ENCODE peak calls at places on chromosomes 11 and 22, in six cellular contexts. One of them, this sample, is unnamed.

GRCh38 chr11:115222218-115222862 is 281.9 kb downstream of the CADM1 start:
- DNase-seq in lung: no peak
- DNase-seq in colonic mucosa: no peak
- DNase-seq in IMR-90: peak; percentile 98
- DNase-seq in sigmoid colon: no peak
- DNase-seq in CD8-positive, alpha-beta T cell: no peak
- DNase-seq in this sample: no peak

GRCh38 chr11:108117746-108118371 is 3.5 kb upstream of the ACAT1 start:
- DNase-seq in lung: no peak
- DNase-seq in colonic mucosa: no peak
- DNase-seq in IMR-90: peak; percentile 76
- DNase-seq in sigmoid colon: no peak
- DNase-seq in CD8-positive, alpha-beta T cell: no peak
- DNase-seq in this sample: no peak

GRCh38 chr11:116217006-116217405 is 555.8 kb downstream of the BUD13 start:
- DNase-seq in lung: peak; percentile 56
- DNase-seq in colonic mucosa: peak; percentile 49
- DNase-seq in IMR-90: peak; percentile 45
- DNase-seq in sigmoid colon: no peak
- DNase-seq in CD8-positive, alpha-beta T cell: no peak
- DNase-seq in this sample: no peak

GRCh38 chr22:36373258-36373579 is 14.5 kb downstream of the MYH9 start:
- DNase-seq in lung: peak; percentile 84
- DNase-seq in colonic mucosa: no peak
- DNase-seq in IMR-90: peak; percentile 9
- DNase-seq in sigmoid colon: no peak
- DNase-seq in CD8-positive, alpha-beta T cell: no peak
- DNase-seq in this sample: no peak

GRCh38 chr11:34600339-34601084 is 20.4 kb upstream of the EHF start:
- DNase-seq in lung: peak; percentile 56
- DNase-seq in colonic mucosa: peak; percentile 82
- DNase-seq in IMR-90: peak; percentile 8
- DNase-seq in sigmoid colon: no peak
- DNase-seq in CD8-positive, alpha-beta T cell: no peak
- DNase-seq in this sample: no peak

GRCh38 chr11:15819679-15820286 is 536.6 kb downstream of the SOX6 start:
- DNase-seq in lung: peak; percentile 72
- DNase-seq in colonic mucosa: peak; percentile 86
- DNase-seq in IMR-90: peak; percentile 19
- DNase-seq in sigmoid colon: peak; percentile 77
- DNase-seq in CD8-positive, alpha-beta T cell: no peak
- DNase-seq in this sample: no peak

GRCh38 chr22:36744413-36744765 is 31.5 kb downstream of the IFT27 start:
- DNase-seq in lung: no peak
- DNase-seq in colonic mucosa: no peak
- DNase-seq in IMR-90: no peak
- DNase-seq in sigmoid colon: peak; percentile 40
- DNase-seq in CD8-positive, alpha-beta T cell: no peak
- DNase-seq in this sample: no peak

GRCh38 chr22:42745118-42745517 is 24.4 kb upstream of the A4GALT start:
- DNase-seq in lung: no peak
- DNase-seq in colonic mucosa: no peak
- DNase-seq in IMR-90: peak; percentile 75
- DNase-seq in sigmoid colon: no peak
- DNase-seq in CD8-positive, alpha-beta T cell: no peak
- DNase-seq in this sample: no peak

GRCh38 chr22:39308614-39309363 is 10.6 kb downstream of the RPL3 start:
- DNase-seq in lung: peak; percentile 54
- DNase-seq in colonic mucosa: no peak
- DNase-seq in IMR-90: peak; percentile 96
- DNase-seq in sigmoid colon: peak; percentile 89
- DNase-seq in CD8-positive, alpha-beta T cell: no peak
- DNase-seq in this sample: no peak

GRCh38 chr11:92227954-92228935 is 3.6 kb downstream of the FAT3 start:
- DNase-seq in lung: no peak
- DNase-seq in colonic mucosa: no peak
- DNase-seq in IMR-90: no peak
- DNase-seq in sigmoid colon: no peak
- DNase-seq in CD8-positive, alpha-beta T cell: no peak
- DNase-seq in this sample: no peak

GRCh38 chr11:737366-737765 is 9.9 kb upstream of the TALDO1 start:
- DNase-seq in lung: no peak
- DNase-seq in colonic mucosa: no peak
- DNase-seq in IMR-90: no peak
- DNase-seq in sigmoid colon: no peak
- DNase-seq in CD8-positive, alpha-beta T cell: no peak
- DNase-seq in this sample: no peak

GRCh38 chr11:126359431-126360048 is 4.1 kb downstream of the ST3GAL4 start:
- DNase-seq in lung: peak; percentile 54
- DNase-seq in colonic mucosa: peak; percentile 75
- DNase-seq in IMR-90: peak; percentile 37
- DNase-seq in sigmoid colon: peak; percentile 92
- DNase-seq in CD8-positive, alpha-beta T cell: no peak
- DNase-seq in this sample: no peak

GRCh38 chr11:111777094-111778046 is 11.2 kb upstream of the PPP2R1B start:
- DNase-seq in lung: no peak
- DNase-seq in colonic mucosa: peak; percentile 33
- DNase-seq in IMR-90: peak; percentile 82
- DNase-seq in sigmoid colon: no peak
- DNase-seq in CD8-positive, alpha-beta T cell: no peak
- DNase-seq in this sample: no peak

GRCh38 chr11:66282468-66283455 is 4.8 kb downstream of the CNIH2 start:
- DNase-seq in lung: peak; percentile 96
- DNase-seq in colonic mucosa: peak; percentile 98
- DNase-seq in IMR-90: peak; percentile 91
- DNase-seq in sigmoid colon: peak; percentile 98
- DNase-seq in CD8-positive, alpha-beta T cell: peak; percentile 98
- DNase-seq in this sample: peak; percentile 99

GRCh38 chr11:64080390-64080789 is 44.7 kb downstream of the FLRT1 start:
- DNase-seq in lung: no peak
- DNase-seq in colonic mucosa: no peak
- DNase-seq in IMR-90: no peak
- DNase-seq in sigmoid colon: no peak
- DNase-seq in CD8-positive, alpha-beta T cell: no peak
- DNase-seq in this sample: no peak

DNA sequence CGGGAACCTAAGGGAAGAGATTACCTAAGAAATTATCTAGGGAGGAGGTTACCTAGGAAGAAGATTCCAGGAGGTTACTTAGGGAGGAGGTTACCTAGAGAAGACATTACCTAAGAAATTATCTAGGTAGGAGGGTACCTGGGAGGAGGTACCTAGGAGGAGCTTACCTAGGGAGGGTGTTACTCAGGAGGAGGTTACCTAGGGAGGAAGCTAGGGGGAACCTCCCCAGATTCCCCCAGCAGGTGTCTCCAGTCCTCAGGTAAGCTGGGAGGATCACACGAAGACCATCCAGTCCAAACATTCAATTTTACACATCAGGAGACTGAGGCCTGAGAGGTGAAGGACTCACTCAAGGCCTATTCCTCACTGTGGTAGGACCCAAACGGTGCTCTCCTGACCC is 482.8 kb downstream of the TBC1D22A start:
- DNase-seq in lung: no peak
- DNase-seq in colonic mucosa: no peak
- DNase-seq in IMR-90: no peak
- DNase-seq in sigmoid colon: no peak
- DNase-seq in CD8-positive, alpha-beta T cell: no peak
- DNase-seq in this sample: no peak
- H3K9me3 ChIP-seq in lung: peaks cover 6% of the 10 kb centered on the region
- H3K9me3 ChIP-seq in colonic mucosa: no peaks in the 10 kb centered on the region
- H3K9me3 ChIP-seq in IMR-90: no peaks in the 10 kb centered on the region
- H3K9me3 ChIP-seq in sigmoid colon: no peaks in the 10 kb centered on the region
- H3K9me3 ChIP-seq in CD8-positive, alpha-beta T cell: no peaks in the 10 kb centered on the region
- H3K9me3 ChIP-seq in this sample: no peaks in the 10 kb centered on the region

GRCh38 chr11:134382830-134383229 is 29.2 kb downstream of the B3GAT1 start:
- DNase-seq in lung: no peak
- DNase-seq in colonic mucosa: no peak
- DNase-seq in IMR-90: no peak
- DNase-seq in sigmoid colon: no peak
- DNase-seq in CD8-positive, alpha-beta T cell: no peak
- DNase-seq in this sample: no peak
- H3K9me3 ChIP-seq in lung: peaks cover 6% of the 10 kb centered on the region
- H3K9me3 ChIP-seq in colonic mucosa: no peaks in the 10 kb centered on the region
- H3K9me3 ChIP-seq in IMR-90: peaks cover 51% of the 10 kb centered on the region
- H3K9me3 ChIP-seq in sigmoid colon: no peaks in the 10 kb centered on the region
- H3K9me3 ChIP-seq in CD8-positive, alpha-beta T cell: no peaks in the 10 kb centered on the region
- H3K9me3 ChIP-seq in this sample: no peaks in the 10 kb centered on the region

GRCh38 chr11:58867556-58867955 is 23.1 kb upstream of the GLYATL2 start:
- DNase-seq in lung: no peak
- DNase-seq in colonic mucosa: no peak
- DNase-seq in IMR-90: no peak
- DNase-seq in sigmoid colon: no peak
- DNase-seq in CD8-positive, alpha-beta T cell: no peak
- DNase-seq in this sample: no peak
- H3K9me3 ChIP-seq in lung: peaks cover 16% of the 10 kb centered on the region
- H3K9me3 ChIP-seq in colonic mucosa: no peaks in the 10 kb centered on the region
- H3K9me3 ChIP-seq in IMR-90: no peaks in the 10 kb centered on the region
- H3K9me3 ChIP-seq in sigmoid colon: no peaks in the 10 kb centered on the region
- H3K9me3 ChIP-seq in CD8-positive, alpha-beta T cell: no peaks in the 10 kb centered on the region
- H3K9me3 ChIP-seq in this sample: no peaks in the 10 kb centered on the region

DNA sequence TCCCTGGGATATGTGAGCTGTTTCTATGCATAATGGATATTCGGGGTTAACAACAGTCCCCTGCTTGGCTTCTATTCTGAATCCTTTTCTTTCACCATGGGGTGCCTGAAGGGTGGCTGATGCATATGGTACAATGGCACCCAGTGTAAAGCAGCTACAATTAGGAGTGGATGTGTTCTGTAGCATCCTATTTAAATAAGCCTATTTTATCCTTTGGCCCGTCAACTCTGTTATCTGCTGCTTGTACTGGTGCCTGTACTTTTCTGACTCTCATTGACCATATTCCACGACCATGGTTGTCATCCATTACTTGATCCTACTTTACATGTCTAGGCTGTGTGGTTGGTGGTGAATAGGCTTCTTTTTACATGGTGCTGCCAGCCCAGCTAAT is 1.3 kb downstream of the TUG1 start:
- DNase-seq in lung: no peak
- DNase-seq in colonic mucosa: no peak
- DNase-seq in IMR-90: no peak
- DNase-seq in sigmoid colon: no peak
- DNase-seq in CD8-positive, alpha-beta T cell: no peak
- DNase-seq in this sample: no peak
- H3K9me3 ChIP-seq in lung: peaks cover 9% of the 10 kb centered on the region
- H3K9me3 ChIP-seq in colonic mucosa: peaks cover 4% of the 10 kb centered on the region
- H3K9me3 ChIP-seq in IMR-90: peaks cover 14% of the 10 kb centered on the region
- H3K9me3 ChIP-seq in sigmoid colon: peaks cover 20% of the 10 kb centered on the region
- H3K9me3 ChIP-seq in CD8-positive, alpha-beta T cell: peaks cover 60% of the 10 kb centered on the region
- H3K9me3 ChIP-seq in this sample: peaks cover 34% of the 10 kb centered on the region

This sample was measured in T-helper 17 cell.